ENCODE peak calls at places on chromosome 3, in seven cellular contexts. One of them, this sample, is unnamed.

GRCh38 chr3:182325213-182325941 is 467.9 kb upstream of the ATP11B start:
- DNase-seq in Panc1: no peak
- DNase-seq in aorta: no peak
- DNase-seq in uterus: no peak
- DNase-seq in left lung: no peak
- DNase-seq in stomach: no peak
- DNase-seq in mucosa of descending colon: no peak
- DNase-seq in this sample: no peak

GRCh38 chr3:191985691-191986090 is 524.7 kb downstream of the PYDC2 start:
- DNase-seq in aorta: no peak
- DNase-seq in stomach: no peak
- DNase-seq in left lung: no peak
- DNase-seq in Panc1: no peak
- DNase-seq in uterus: no peak
- DNase-seq in mucosa of descending colon: no peak
- DNase-seq in this sample: no peak

GRCh38 chr3:192802957-192803899 is 75.9 kb upstream of the FGF12 start:
- DNase-seq in uterus: no peak
- DNase-seq in mucosa of descending colon: no peak
- DNase-seq in stomach: no peak
- DNase-seq in left lung: no peak
- DNase-seq in Panc1: no peak
- DNase-seq in aorta: no peak
- DNase-seq in this sample: no peak

GRCh38 chr3:48985977-48986376 is 4.1 kb upstream of the P4HTM start:
- DNase-seq in stomach: no peak
- DNase-seq in aorta: peak
- DNase-seq in uterus: no peak
- DNase-seq in left lung: no peak
- DNase-seq in mucosa of descending colon: no peak
- DNase-seq in Panc1: no peak
- DNase-seq in this sample: peak

GRCh38 chr3:135106445-135106844 is 311.4 kb downstream of the EPHB1 start:
- DNase-seq in stomach: peak
- DNase-seq in mucosa of descending colon: peak
- DNase-seq in left lung: no peak
- DNase-seq in aorta: no peak
- DNase-seq in Panc1: no peak
- DNase-seq in uterus: no peak
- DNase-seq in this sample: no peak

GRCh38 chr3:30408105-30408557 is 198.3 kb upstream of the TGFBR2 start:
- DNase-seq in uterus: no peak
- DNase-seq in left lung: no peak
- DNase-seq in aorta: no peak
- DNase-seq in stomach: no peak
- DNase-seq in Panc1: no peak
- DNase-seq in mucosa of descending colon: no peak
- DNase-seq in this sample: no peak

GRCh38 chr3:73365756-73366397 is 258.9 kb downstream of the PDZRN3 start:
- DNase-seq in uterus: peak
- DNase-seq in Panc1: no peak
- DNase-seq in mucosa of descending colon: peak
- DNase-seq in left lung: peak
- DNase-seq in stomach: no peak
- DNase-seq in aorta: peak
- DNase-seq in this sample: no peak

GRCh38 chr3:46700772-46701171 is 420 bp upstream of the TMIE start:
- DNase-seq in Panc1: no peak
- DNase-seq in left lung: no peak
- DNase-seq in aorta: peak
- DNase-seq in uterus: peak
- DNase-seq in mucosa of descending colon: no peak
- DNase-seq in stomach: no peak
- DNase-seq in this sample: peak

GRCh38 chr3:188152660-188153497 is 1.1 kb upstream of the LPP start:
- DNase-seq in stomach: peak
- DNase-seq in uterus: peak
- DNase-seq in left lung: peak
- DNase-seq in aorta: peak
- DNase-seq in Panc1: no peak
- DNase-seq in mucosa of descending colon: peak
- DNase-seq in this sample: peak

GRCh38 chr3:45712434-45713110 is 23.4 kb downstream of the SACM1L start:
- DNase-seq in mucosa of descending colon: no peak
- DNase-seq in stomach: no peak
- DNase-seq in aorta: no peak
- DNase-seq in uterus: no peak
- DNase-seq in Panc1: no peak
- DNase-seq in left lung: no peak
- DNase-seq in this sample: no peak

GRCh38 chr3:58526124-58526957 is 10.6 kb downstream of the ACOX2 start:
- DNase-seq in left lung: no peak
- DNase-seq in Panc1: no peak
- DNase-seq in mucosa of descending colon: no peak
- DNase-seq in stomach: no peak
- DNase-seq in uterus: no peak
- DNase-seq in aorta: no peak
- DNase-seq in this sample: no peak

GRCh38 chr3:101646726-101647125 is 30.2 kb downstream of the ZBTB11 start:
- DNase-seq in Panc1: no peak
- DNase-seq in left lung: no peak
- DNase-seq in uterus: no peak
- DNase-seq in stomach: no peak
- DNase-seq in aorta: no peak
- DNase-seq in mucosa of descending colon: no peak
- DNase-seq in this sample: no peak

GRCh38 chr3:37149246-37149645 is 25.1 kb downstream of the LRRFIP2 start:
- DNase-seq in uterus: no peak
- DNase-seq in aorta: peak
- DNase-seq in stomach: no peak
- DNase-seq in left lung: peak
- DNase-seq in mucosa of descending colon: no peak
- DNase-seq in Panc1: no peak
- DNase-seq in this sample: peak

GRCh38 chr3:155714295-155714718 is 30.6 kb downstream of the PLCH1 start:
- DNase-seq in Panc1: no peak
- DNase-seq in stomach: no peak
- DNase-seq in uterus: no peak
- DNase-seq in mucosa of descending colon: peak
- DNase-seq in aorta: no peak
- DNase-seq in left lung: no peak
- DNase-seq in this sample: no peak

GRCh38 chr3:63911395-63911900 is 735 bp downstream of the SCAANT1 start:
- DNase-seq in aorta: no peak
- DNase-seq in left lung: no peak
- DNase-seq in stomach: no peak
- DNase-seq in uterus: no peak
- DNase-seq in Panc1: no peak
- DNase-seq in mucosa of descending colon: no peak
- DNase-seq in this sample: no peak

GRCh38 chr3:147838650-147839049 is 429.5 kb downstream of the ZIC1 start:
- DNase-seq in uterus: no peak
- DNase-seq in left lung: no peak
- DNase-seq in aorta: no peak
- DNase-seq in mucosa of descending colon: peak
- DNase-seq in stomach: no peak
- DNase-seq in Panc1: no peak
- DNase-seq in this sample: no peak

GRCh38 chr3:28326458-28326926 is 22.0 kb upstream of the ZCWPW2 start:
- DNase-seq in stomach: no peak
- DNase-seq in mucosa of descending colon: peak
- DNase-seq in Panc1: no peak
- DNase-seq in left lung: no peak
- DNase-seq in aorta: no peak
- DNase-seq in uterus: no peak
- DNase-seq in this sample: no peak

GRCh38 chr3:53998980-53999379 is 107.3 kb upstream of the SELENOK start:
- DNase-seq in left lung: no peak
- DNase-seq in mucosa of descending colon: no peak
- DNase-seq in uterus: no peak
- DNase-seq in aorta: no peak
- DNase-seq in stomach: no peak
- DNase-seq in Panc1: no peak
- DNase-seq in this sample: no peak

GRCh38 chr3:133488785-133489367 is 84.6 kb upstream of the CDV3 start:
- DNase-seq in left lung: no peak
- DNase-seq in mucosa of descending colon: no peak
- DNase-seq in uterus: no peak
- DNase-seq in Panc1: no peak
- DNase-seq in aorta: no peak
- DNase-seq in stomach: no peak
- DNase-seq in this sample: no peak

GRCh38 chr3:13475871-13476590 is 4.1 kb upstream of the HDAC11 start:
- DNase-seq in mucosa of descending colon: no peak
- DNase-seq in stomach: no peak
- DNase-seq in left lung: no peak
- DNase-seq in uterus: no peak
- DNase-seq in aorta: peak
- DNase-seq in Panc1: no peak
- DNase-seq in this sample: peak

GRCh38 chr3:101970915-101971314 is 121.6 kb downstream of the NFKBIZ start:
- DNase-seq in Panc1: no peak
- DNase-seq in uterus: no peak
- DNase-seq in aorta: no peak
- DNase-seq in left lung: no peak
- DNase-seq in stomach: no peak
- DNase-seq in mucosa of descending colon: no peak
- DNase-seq in this sample: no peak

GRCh38 chr3:134496481-134497071 is 10.7 kb downstream of the CEP63 start:
- DNase-seq in mucosa of descending colon: no peak
- DNase-seq in aorta: no peak
- DNase-seq in left lung: no peak
- DNase-seq in Panc1: no peak
- DNase-seq in uterus: no peak
- DNase-seq in stomach: no peak
- DNase-seq in this sample: no peak

GRCh38 chr3:133413166-133414020 is 13.5 kb downstream of the BFSP2 start:
- DNase-seq in Panc1: peak
- DNase-seq in aorta: peak
- DNase-seq in uterus: no peak
- DNase-seq in mucosa of descending colon: peak
- DNase-seq in stomach: no peak
- DNase-seq in left lung: no peak
- DNase-seq in this sample: no peak

GRCh38 chr3:3631114-3631513 is 168.1 kb upstream of the LRRN1 start:
- DNase-seq in stomach: no peak
- DNase-seq in aorta: no peak
- DNase-seq in left lung: no peak
- DNase-seq in mucosa of descending colon: no peak
- DNase-seq in Panc1: no peak
- DNase-seq in uterus: no peak
- DNase-seq in this sample: no peak

GRCh38 chr3:3627104-3627503 is 172.1 kb upstream of the LRRN1 start:
- DNase-seq in aorta: no peak
- DNase-seq in stomach: no peak
- DNase-seq in left lung: no peak
- DNase-seq in Panc1: no peak
- DNase-seq in mucosa of descending colon: no peak
- DNase-seq in uterus: no peak
- DNase-seq in this sample: no peak

GRCh38 chr3:3628676-3629328 is 170.4 kb upstream of the LRRN1 start:
- DNase-seq in aorta: no peak
- DNase-seq in stomach: no peak
- DNase-seq in uterus: no peak
- DNase-seq in mucosa of descending colon: no peak
- DNase-seq in left lung: no peak
- DNase-seq in Panc1: no peak
- DNase-seq in this sample: no peak

GRCh38 chr3:3632439-3632838 is 166.8 kb upstream of the LRRN1 start:
- DNase-seq in aorta: no peak
- DNase-seq in left lung: no peak
- DNase-seq in Panc1: no peak
- DNase-seq in uterus: no peak
- DNase-seq in mucosa of descending colon: no peak
- DNase-seq in stomach: no peak
- DNase-seq in this sample: no peak

DNA sequence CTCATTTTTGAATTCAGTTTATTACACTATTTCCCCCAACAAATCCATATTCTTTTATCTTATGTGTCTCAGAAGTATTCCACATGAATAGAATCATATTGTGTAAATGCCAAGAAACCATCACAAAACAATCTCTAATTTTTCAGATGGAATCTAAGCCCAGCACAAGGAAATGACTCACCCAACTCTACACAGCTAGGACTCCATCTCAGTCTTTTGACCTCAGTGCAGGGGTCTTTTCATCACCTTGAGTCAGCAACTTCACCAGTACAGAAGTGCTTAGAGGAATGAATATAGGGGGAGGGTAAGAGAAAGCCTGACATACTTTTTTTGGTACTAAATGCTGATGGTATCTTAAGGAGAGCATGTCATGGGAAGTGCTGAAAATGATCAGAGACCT is 169.3 kb upstream of the LRRN1 start:
- DNase-seq in uterus: no peak
- DNase-seq in mucosa of descending colon: no peak
- DNase-seq in aorta: no peak
- DNase-seq in Panc1: no peak
- DNase-seq in stomach: no peak
- DNase-seq in left lung: no peak
- DNase-seq in this sample: no peak
- H3K4me3 ChIP-seq in uterus: no peak
- H3K4me3 ChIP-seq in mucosa of descending colon: no peak
- H3K4me3 ChIP-seq in aorta: no peak
- H3K4me3 ChIP-seq in Panc1: no peak
- H3K4me3 ChIP-seq in stomach: no peak
- H3K4me3 ChIP-seq in left lung: no peak
- H3K4me3 ChIP-seq in this sample: no peak

GRCh38 chr3:170585008-170585936 is 603 bp downstream of the SLC7A14 start:
- DNase-seq in stomach: no peak
- DNase-seq in left lung: no peak
- DNase-seq in mucosa of descending colon: no peak
- DNase-seq in Panc1: no peak
- DNase-seq in uterus: no peak
- DNase-seq in aorta: no peak
- DNase-seq in this sample: no peak
- H3K4me3 ChIP-seq in stomach: peak
- H3K4me3 ChIP-seq in left lung: no peak
- H3K4me3 ChIP-seq in mucosa of descending colon: no peak
- H3K4me3 ChIP-seq in Panc1: no peak
- H3K4me3 ChIP-seq in uterus: no peak
- H3K4me3 ChIP-seq in aorta: no peak
- H3K4me3 ChIP-seq in this sample: no peak

GRCh38 chr3:94179059-94179458 is 116.2 kb downstream of the NSUN3 start:
- DNase-seq in uterus: no peak
- DNase-seq in left lung: no peak
- DNase-seq in mucosa of descending colon: no peak
- DNase-seq in aorta: no peak
- DNase-seq in Panc1: no peak
- DNase-seq in stomach: no peak
- DNase-seq in this sample: no peak
- H3K4me3 ChIP-seq in uterus: no peak
- H3K4me3 ChIP-seq in left lung: no peak
- H3K4me3 ChIP-seq in mucosa of descending colon: no peak
- H3K4me3 ChIP-seq in aorta: no peak
- H3K4me3 ChIP-seq in Panc1: no peak
- H3K4me3 ChIP-seq in stomach: no peak
- H3K4me3 ChIP-seq in this sample: no peak

GRCh38 chr3:129176051-129176450 is 7.6 kb downstream of the CNBP start:
- DNase-seq in mucosa of descending colon: no peak
- DNase-seq in aorta: no peak
- DNase-seq in uterus: no peak
- DNase-seq in left lung: no peak
- DNase-seq in stomach: no peak
- DNase-seq in Panc1: no peak
- DNase-seq in this sample: no peak

GRCh38 chr3:129173206-129173605 is 10.5 kb downstream of the CNBP start:
- DNase-seq in aorta: no peak
- DNase-seq in left lung: no peak
- DNase-seq in mucosa of descending colon: no peak
- DNase-seq in uterus: no peak
- DNase-seq in stomach: no peak
- DNase-seq in Panc1: no peak
- DNase-seq in this sample: no peak

GRCh38 chr3:129173725-129174124 is 10.0 kb downstream of the CNBP start:
- DNase-seq in uterus: no peak
- DNase-seq in mucosa of descending colon: no peak
- DNase-seq in left lung: no peak
- DNase-seq in stomach: no peak
- DNase-seq in aorta: no peak
- DNase-seq in Panc1: no peak
- DNase-seq in this sample: no peak
- H3K4me3 ChIP-seq in uterus: no peak
- H3K4me3 ChIP-seq in mucosa of descending colon: no peak
- H3K4me3 ChIP-seq in left lung: no peak
- H3K4me3 ChIP-seq in stomach: peak
- H3K4me3 ChIP-seq in aorta: no peak
- H3K4me3 ChIP-seq in Panc1: no peak
- H3K4me3 ChIP-seq in this sample: no peak

This sample was measured in upper lobe of right lung.